ENCODE peak calls at places on chromosomes 4 and X, in seven cellular contexts. One of them, this sample, is unnamed.

GRCh38 chr4:169102011-169102410 is 92.0 kb upstream of the CBR4 start:
- DNase-seq in GM10248: no peak
- DNase-seq in NCI-H1436: no peak
- DNase-seq in aorta: no peak
- DNase-seq in foreskin melanocyte: no peak
- DNase-seq in tibial artery: no peak
- DNase-seq in Jurkat, Clone E6-1: no peak
- DNase-seq in this sample: no peak

GRCh38 chrX:87583679-87584078 is 66.1 kb downstream of the KLHL4 start:
- DNase-seq in GM10248: no peak
- DNase-seq in NCI-H1436: no peak
- DNase-seq in aorta: no peak
- DNase-seq in foreskin melanocyte: peak; percentile 1
- DNase-seq in tibial artery: no peak
- DNase-seq in Jurkat, Clone E6-1: peak; percentile 0
- DNase-seq in this sample: peak; percentile 32

GRCh38 chr4:186021461-186022167 is 47.3 kb upstream of the TLR3 start:
- DNase-seq in GM10248: peak; percentile 38
- DNase-seq in NCI-H1436: no peak
- DNase-seq in aorta: no peak
- DNase-seq in foreskin melanocyte: peak; percentile 38
- DNase-seq in tibial artery: no peak
- DNase-seq in Jurkat, Clone E6-1: no peak
- DNase-seq in this sample: no peak

GRCh38 chrX:150615356-150615755 is 46.9 kb downstream of the MTM1 start:
- DNase-seq in GM10248: no peak
- DNase-seq in NCI-H1436: no peak
- DNase-seq in aorta: no peak
- DNase-seq in foreskin melanocyte: no peak
- DNase-seq in tibial artery: no peak
- DNase-seq in Jurkat, Clone E6-1: no peak
- DNase-seq in this sample: no peak

GRCh38 chr4:54232151-54232688 is 3.1 kb downstream of the PDGFRA start:
- DNase-seq in GM10248: no peak
- DNase-seq in NCI-H1436: no peak
- DNase-seq in aorta: no peak
- DNase-seq in foreskin melanocyte: no peak
- DNase-seq in tibial artery: peak; percentile 65
- DNase-seq in Jurkat, Clone E6-1: no peak
- DNase-seq in this sample: no peak

GRCh38 chrX:44232100-44232499 is 111.4 kb downstream of the EFHC2 start:
- DNase-seq in GM10248: no peak
- DNase-seq in NCI-H1436: no peak
- DNase-seq in aorta: no peak
- DNase-seq in foreskin melanocyte: no peak
- DNase-seq in tibial artery: no peak
- DNase-seq in Jurkat, Clone E6-1: no peak
- DNase-seq in this sample: no peak

GRCh38 chr4:166257891-166258290 is 384.9 kb downstream of the TLL1 start:
- DNase-seq in GM10248: no peak
- DNase-seq in NCI-H1436: peak; percentile 59
- DNase-seq in aorta: no peak
- DNase-seq in foreskin melanocyte: no peak
- DNase-seq in tibial artery: no peak
- DNase-seq in Jurkat, Clone E6-1: no peak
- DNase-seq in this sample: no peak

GRCh38 chr4:2256781-2257191 is 5.1 kb downstream of the MXD4 start:
- DNase-seq in GM10248: no peak
- DNase-seq in NCI-H1436: no peak
- DNase-seq in aorta: peak; percentile 81
- DNase-seq in foreskin melanocyte: no peak
- DNase-seq in tibial artery: peak; percentile 94
- DNase-seq in Jurkat, Clone E6-1: no peak
- DNase-seq in this sample: no peak

GRCh38 chr4:6134612-6135220 is 65.6 kb downstream of the JAKMIP1 start:
- DNase-seq in GM10248: peak; percentile 63
- DNase-seq in NCI-H1436: no peak
- DNase-seq in aorta: peak; percentile 9
- DNase-seq in foreskin melanocyte: no peak
- DNase-seq in tibial artery: no peak
- DNase-seq in Jurkat, Clone E6-1: peak; percentile 87
- DNase-seq in this sample: peak; percentile 75

GRCh38 chr4:182809417-182810102 is 107.6 kb downstream of the DCTD start:
- DNase-seq in GM10248: no peak
- DNase-seq in NCI-H1436: no peak
- DNase-seq in aorta: no peak
- DNase-seq in foreskin melanocyte: no peak
- DNase-seq in tibial artery: no peak
- DNase-seq in Jurkat, Clone E6-1: no peak
- DNase-seq in this sample: no peak

GRCh38 chr4:52910115-52910514 is 48.0 kb downstream of the RASL11B start:
- DNase-seq in GM10248: no peak
- DNase-seq in NCI-H1436: no peak
- DNase-seq in aorta: no peak
- DNase-seq in foreskin melanocyte: no peak
- DNase-seq in tibial artery: no peak
- DNase-seq in Jurkat, Clone E6-1: no peak
- DNase-seq in this sample: no peak

GRCh38 chr4:8340721-8341680 is 71.4 kb downstream of the HTRA3 start:
- DNase-seq in GM10248: no peak
- DNase-seq in NCI-H1436: no peak
- DNase-seq in aorta: no peak
- DNase-seq in foreskin melanocyte: no peak
- DNase-seq in tibial artery: peak; percentile 87
- DNase-seq in Jurkat, Clone E6-1: no peak
- DNase-seq in this sample: no peak

GRCh38 chrX:119871599-119872395 is at the start of the genes NDUFA1 and RNF113A:
- DNase-seq in GM10248: peak; percentile 84
- DNase-seq in NCI-H1436: peak; percentile 86
- DNase-seq in aorta: peak; percentile 91
- DNase-seq in foreskin melanocyte: peak; percentile 78
- DNase-seq in tibial artery: peak; percentile 89
- DNase-seq in Jurkat, Clone E6-1: peak; percentile 82
- DNase-seq in this sample: peak; percentile 88

GRCh38 chr4:176193126-176193525 is 2.3 kb downstream of the SPATA4 start:
- DNase-seq in GM10248: no peak
- DNase-seq in NCI-H1436: no peak
- DNase-seq in aorta: no peak
- DNase-seq in foreskin melanocyte: no peak
- DNase-seq in tibial artery: no peak
- DNase-seq in Jurkat, Clone E6-1: no peak
- DNase-seq in this sample: no peak

GRCh38 chrX:106935175-106935574 is 15.0 kb downstream of the CLDN2 start:
- DNase-seq in GM10248: no peak
- DNase-seq in NCI-H1436: no peak
- DNase-seq in aorta: no peak
- DNase-seq in foreskin melanocyte: no peak
- DNase-seq in tibial artery: no peak
- DNase-seq in Jurkat, Clone E6-1: no peak
- DNase-seq in this sample: no peak

GRCh38 chr4:38574559-38575333 is 89.3 kb upstream of the KLF3 start:
- DNase-seq in GM10248: no peak
- DNase-seq in NCI-H1436: no peak
- DNase-seq in aorta: no peak
- DNase-seq in foreskin melanocyte: no peak
- DNase-seq in tibial artery: no peak
- DNase-seq in Jurkat, Clone E6-1: no peak
- DNase-seq in this sample: no peak

GRCh38 chrX:68666580-68666979 is 19.1 kb downstream of the STARD8 start:
- DNase-seq in GM10248: no peak
- DNase-seq in NCI-H1436: no peak
- DNase-seq in aorta: no peak
- DNase-seq in foreskin melanocyte: no peak
- DNase-seq in tibial artery: peak; percentile 70
- DNase-seq in Jurkat, Clone E6-1: no peak
- DNase-seq in this sample: no peak

GRCh38 chr4:53592128-53592527 is 842 bp upstream of the LNX1 start:
- DNase-seq in GM10248: no peak
- DNase-seq in NCI-H1436: no peak
- DNase-seq in aorta: no peak
- DNase-seq in foreskin melanocyte: no peak
- DNase-seq in tibial artery: no peak
- DNase-seq in Jurkat, Clone E6-1: no peak
- DNase-seq in this sample: no peak

GRCh38 chr4:165331823-165332222 is 4.4 kb downstream of the MSMO1 start:
- DNase-seq in GM10248: no peak
- DNase-seq in NCI-H1436: no peak
- DNase-seq in aorta: no peak
- DNase-seq in foreskin melanocyte: no peak
- DNase-seq in tibial artery: no peak
- DNase-seq in Jurkat, Clone E6-1: no peak
- DNase-seq in this sample: no peak

GRCh38 chrX:68685722-68686683 is 38.5 kb downstream of the STARD8 start:
- DNase-seq in GM10248: peak; percentile 25
- DNase-seq in NCI-H1436: no peak
- DNase-seq in aorta: peak; percentile 77
- DNase-seq in foreskin melanocyte: no peak
- DNase-seq in tibial artery: no peak
- DNase-seq in Jurkat, Clone E6-1: no peak
- DNase-seq in this sample: no peak

GRCh38 chr4:102388636-102389035 is 43.4 kb upstream of the SLC39A8 start:
- DNase-seq in GM10248: no peak
- DNase-seq in NCI-H1436: no peak
- DNase-seq in aorta: no peak
- DNase-seq in foreskin melanocyte: no peak
- DNase-seq in tibial artery: no peak
- DNase-seq in Jurkat, Clone E6-1: no peak
- DNase-seq in this sample: no peak

GRCh38 chr4:158020734-158021346 is 152.0 kb downstream of the GASK1B start:
- DNase-seq in GM10248: no peak
- DNase-seq in NCI-H1436: no peak
- DNase-seq in aorta: no peak
- DNase-seq in foreskin melanocyte: peak; percentile 92
- DNase-seq in tibial artery: no peak
- DNase-seq in Jurkat, Clone E6-1: no peak
- DNase-seq in this sample: no peak

GRCh38 chrX:47574609-47575325 is 7.5 kb upstream of the TIMP1 start:
- DNase-seq in GM10248: peak; percentile 10
- DNase-seq in NCI-H1436: no peak
- DNase-seq in aorta: no peak
- DNase-seq in foreskin melanocyte: no peak
- DNase-seq in tibial artery: no peak
- DNase-seq in Jurkat, Clone E6-1: no peak
- DNase-seq in this sample: no peak